ENCODE peak calls at places on chromosomes 2 and 18, in six cellular contexts. A is endothelial cell of umbilical vein, N is HCT116, D is fibroblast of lung, W is mammary epithelial cell, E is GM23248. F is an unnamed sample.

GRCh38 chr18:25658476-25658875 is 306.5 kb upstream of the ZNF521 start:
- DNase-seq in A (no peak), N (no peak), D (no peak), W (no peak), E (no peak), F (no peak)

GRCh38 chr2:69798466-69798908 is 31.0 kb upstream of the GMCL1 start:
- DNase-seq in A (peak), N (no peak), D (peak), W (peak), E (peak), F (no peak)

GRCh38 chr18:26227051-26227672 is 917 bp downstream of the TAF4B start:
- DNase-seq in A (peak), N (no peak), D (peak), W (no peak), E (peak), F (no peak)

GRCh38 chr18:5669585-5669984 is 125.8 kb upstream of the EPB41L3 start:
- DNase-seq in A (no peak), N (no peak), D (no peak), W (no peak), E (no peak), F (no peak)

GRCh38 chr2:4258563-4258962 is 555.2 kb downstream of the DCDC2C start:
- DNase-seq in A (peak), N (no peak), D (peak), W (no peak), E (no peak), F (no peak)

GRCh38 chr2:8204691-8205090 is 477.2 kb upstream of the ID2 start:
- DNase-seq in A (no peak), N (no peak), D (no peak), W (no peak), E (peak), F (no peak)

GRCh38 chr18:2994603-2995432 is 18.1 kb downstream of the LPIN2 start:
- DNase-seq in A (no peak), N (no peak), D (no peak), W (no peak), E (no peak), F (no peak)

GRCh38 chr2:83055338-83056010 is 1403.6 kb downstream of the SUCLG1 start:
- DNase-seq in A (peak), N (no peak), D (peak), W (peak), E (peak), F (no peak)

GRCh38 chr18:79337184-79337583 is 58.5 kb upstream of the NFATC1 start:
- DNase-seq in A (no peak), N (no peak), D (no peak), W (no peak), E (no peak), F (no peak)

GRCh38 chr2:118459425-118459824 is 371.2 kb downstream of the INSIG2 start:
- DNase-seq in A (no peak), N (no peak), D (no peak), W (no peak), E (peak), F (no peak)

GRCh38 chr2:207815254-207815653 is 45.5 kb upstream of the FZD5 start:
- DNase-seq in A (no peak), N (no peak), D (no peak), W (no peak), E (no peak), F (no peak)

GRCh38 chr2:199469514-199470360 is 12.0 kb upstream of the SATB2 start:
- DNase-seq in A (no peak), N (no peak), D (no peak), W (no peak), E (no peak), F (no peak)
- TF ChIP-seq EZH2 in A (peak), N (no peak), D (no peak), W (peak), E (peak), F (peak)

GRCh38 chr2:37586663-37587409 is 84.6 kb downstream of the CDC42EP3 start:
- DNase-seq in A (no peak), N (no peak), D (no peak), W (no peak), E (peak), F (no peak)
- H3K9ac ChIP-seq in A (peak), N (peak), D (no peak), W (no peak), E (peak), F (peak)

GRCh38 chr2:227143895-227144294 is 20.1 kb downstream of the COL4A4 start:
- DNase-seq in A (no peak), N (no peak), D (no peak), W (no peak), E (no peak), F (no peak)
- TF ChIP-seq EZH2 in A (no peak), N (no peak), D (no peak), W (no peak), E (no peak), F (no peak)

DNA sequence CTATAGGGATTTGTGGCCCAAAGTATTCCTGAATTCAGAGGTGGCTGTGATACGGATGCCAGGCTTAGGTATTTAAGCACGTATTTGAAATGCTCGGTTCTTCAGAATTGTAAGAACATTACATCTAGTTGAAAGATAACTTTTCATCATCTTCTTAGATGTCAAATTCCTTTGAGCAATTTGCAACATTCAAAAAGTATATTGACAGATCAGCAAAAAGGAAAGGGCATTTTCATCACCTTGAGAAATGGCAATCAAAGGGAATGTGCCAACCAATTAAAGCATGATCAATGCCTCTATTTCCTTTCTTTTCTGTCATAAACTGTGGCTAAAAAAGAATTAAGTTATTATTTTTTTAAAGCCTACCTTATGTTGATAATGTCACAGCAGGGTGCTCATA is 66.3 kb upstream of the LRRTM4 start:
- DNase-seq in A (no peak), N (no peak), D (no peak), W (no peak), E (no peak), F (no peak)
- H3K9ac ChIP-seq in A (no peak), N (no peak), D (no peak), W (no peak), E (no peak), F (no peak)

GRCh38 chr2:131389657-131390056 is 25.7 kb upstream of the RAB6D start:
- DNase-seq in A (no peak), N (no peak), D (no peak), W (no peak), E (no peak), F (no peak)

DNA sequence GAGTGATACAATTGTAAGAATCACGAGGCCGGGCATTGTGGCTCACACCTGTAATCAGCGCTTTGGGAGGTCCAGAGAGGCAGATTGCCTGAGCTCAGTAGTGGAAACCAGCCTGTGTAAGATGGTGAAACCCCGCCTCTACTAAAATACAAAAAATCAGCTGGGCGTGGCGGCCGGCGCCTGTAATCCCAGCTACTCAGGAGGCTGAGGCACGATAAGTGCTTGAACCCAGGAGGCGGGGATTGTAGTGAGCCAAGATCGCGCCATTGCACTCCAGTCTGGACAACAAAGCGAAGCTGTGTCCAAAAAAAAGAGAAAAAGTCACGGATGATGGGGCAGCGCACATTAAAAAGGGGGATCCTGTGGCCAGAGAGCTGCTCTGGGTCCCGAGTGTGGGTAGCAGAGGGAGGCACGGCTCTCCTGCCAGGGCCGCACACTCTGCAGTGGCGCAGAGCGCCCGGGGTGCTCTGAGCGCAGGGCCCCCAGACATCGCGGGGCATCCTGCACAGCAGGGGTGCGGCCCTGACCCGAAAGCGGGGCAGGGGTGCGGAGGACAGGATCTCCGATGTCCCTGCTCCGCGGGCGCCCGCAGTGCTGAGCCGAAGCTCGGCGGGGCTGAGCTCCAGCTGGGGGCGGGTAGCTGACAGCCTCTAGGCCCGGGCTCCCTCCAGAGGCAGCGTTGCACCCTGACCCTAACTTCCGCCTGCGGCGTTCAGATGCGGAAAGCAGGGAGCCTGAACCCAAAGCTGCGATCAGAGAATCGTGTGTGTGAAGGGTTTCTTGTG is 30.4 kb upstream of the RAB6D start:
- DNase-seq in A (no peak), N (no peak), D (no peak), W (no peak), E (peak), F (no peak)
- TF ChIP-seq EZH2 in A (no peak), N (no peak), D (no peak), W (no peak), E (no peak), F (no peak)

GRCh38 chr18:76979111-76979751 is 153.4 kb downstream of the MBP start:
- DNase-seq in A (no peak), N (no peak), D (no peak), W (no peak), E (no peak), F (no peak)
- H3K9ac ChIP-seq in A (no peak), N (no peak), D (no peak), W (no peak), E (no peak), F (no peak)

DNA sequence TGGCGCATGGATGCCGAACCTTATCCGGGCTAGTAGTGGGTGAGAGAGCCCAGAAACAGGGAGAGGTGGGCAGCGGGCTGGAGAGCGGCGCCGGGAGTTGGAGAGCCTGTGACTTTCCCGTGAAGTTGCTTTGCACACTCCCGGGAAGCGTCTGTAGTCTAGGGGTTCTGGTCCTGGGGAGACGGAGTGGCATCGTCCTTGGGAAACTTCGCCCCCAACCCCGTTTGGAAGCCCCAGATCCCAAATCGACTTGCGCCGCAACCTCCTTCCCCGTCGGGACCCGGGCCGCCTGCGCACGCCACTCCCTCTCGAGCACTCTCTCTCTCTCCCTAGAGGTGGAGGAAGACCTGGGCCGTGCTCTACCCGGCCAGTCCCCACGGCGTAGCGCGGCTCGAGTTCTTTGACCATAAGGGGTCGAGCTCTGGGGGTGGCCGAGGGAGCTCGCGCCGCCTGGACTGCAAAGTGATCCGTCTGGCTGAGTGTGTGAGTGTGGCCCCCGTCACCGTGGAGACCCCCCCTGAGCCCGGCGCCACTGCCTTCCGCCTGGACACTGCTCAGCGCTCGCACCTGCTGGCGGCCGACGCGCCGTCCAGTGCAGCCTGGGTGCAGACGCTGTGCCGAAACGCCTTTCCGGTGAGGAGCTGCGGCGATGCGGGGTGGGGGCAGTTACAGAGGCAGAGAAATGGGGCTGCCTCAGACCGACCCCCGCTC is 456 bp downstream of the DOK1 start:
- DNase-seq in A (peak), N (no peak), D (peak), W (no peak), E (peak), F (no peak)
- TF ChIP-seq EZH2 in A (no peak), N (no peak), D (no peak), W (no peak), E (no peak), F (no peak)

GRCh38 chr18:22453337-22453736 is 35.6 kb upstream of the CTAGE1 start:
- DNase-seq in A (no peak), N (no peak), D (no peak), W (no peak), E (peak), F (no peak)

GRCh38 chr18:22452226-22452668 is 34.5 kb upstream of the CTAGE1 start:
- DNase-seq in A (peak), N (no peak), D (no peak), W (no peak), E (no peak), F (no peak)

GRCh38 chr18:22459491-22459890 is 41.8 kb upstream of the CTAGE1 start:
- DNase-seq in A (peak), N (no peak), D (no peak), W (no peak), E (no peak), F (no peak)

GRCh38 chr18:22455425-22456150 is 37.9 kb upstream of the CTAGE1 start:
- DNase-seq in A (no peak), N (no peak), D (no peak), W (no peak), E (no peak), F (no peak)

DNA sequence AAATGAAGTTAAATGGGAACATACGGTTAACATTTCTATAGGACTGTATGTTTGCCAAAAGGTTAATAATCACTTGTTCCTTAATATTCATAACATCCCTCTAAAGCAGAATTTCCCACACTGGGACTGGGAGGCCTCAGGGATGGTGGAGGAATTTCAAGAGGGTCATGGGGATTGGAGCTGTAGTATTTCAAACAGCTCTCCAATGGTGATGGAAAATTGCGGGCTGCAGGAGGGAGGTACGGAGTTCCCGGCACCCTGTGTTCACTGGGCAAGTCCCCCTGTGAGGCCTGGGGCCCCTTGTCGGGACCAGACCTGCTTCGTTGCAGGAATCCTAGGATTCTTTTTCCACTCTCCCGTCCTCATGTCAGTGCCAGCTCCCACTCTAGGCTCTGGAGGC is 39.8 kb upstream of the CTAGE1 start:
- DNase-seq in A (no peak), N (no peak), D (no peak), W (no peak), E (no peak), F (no peak)
- H3K9ac ChIP-seq in A (no peak), N (no peak), D (no peak), W (no peak), E (no peak), F (no peak)